ENCODE peak calls at places on chromosomes 7 and 10, in four cellular contexts. One of them, this sample, is unnamed.

GRCh38 chr10:31062856-31063255 is 31.2 kb upstream of the ZNF438 start:
- DNase-seq in ovary: no peak
- DNase-seq in adrenal gland: no peak
- DNase-seq in tibial nerve: no peak
- DNase-seq in this sample: no peak

GRCh38 chr7:107836237-107837144 is 33.5 kb upstream of the SLC26A3 start:
- DNase-seq in ovary: no peak
- DNase-seq in adrenal gland: no peak
- DNase-seq in tibial nerve: no peak
- DNase-seq in this sample: no peak

GRCh38 chr10:114043532-114044250 is at the start of gene ADRB1:
- DNase-seq in ovary: no peak
- DNase-seq in adrenal gland: peak
- DNase-seq in tibial nerve: peak
- DNase-seq in this sample: peak

GRCh38 chr7:159114096-159114495 is 30.6 kb downstream of the VIPR2 start:
- DNase-seq in ovary: no peak
- DNase-seq in adrenal gland: no peak
- DNase-seq in tibial nerve: no peak
- DNase-seq in this sample: no peak

GRCh38 chr7:107842213-107842612 is 39.2 kb upstream of the SLC26A3 start:
- DNase-seq in ovary: no peak
- DNase-seq in adrenal gland: no peak
- DNase-seq in tibial nerve: no peak
- DNase-seq in this sample: no peak

GRCh38 chr7:90119178-90119971 is 34.9 kb upstream of the STEAP1 start:
- DNase-seq in ovary: peak
- DNase-seq in adrenal gland: peak
- DNase-seq in tibial nerve: no peak
- DNase-seq in this sample: no peak

GRCh38 chr10:78520737-78521430 is 487.2 kb downstream of the RPS24 start:
- DNase-seq in ovary: no peak
- DNase-seq in adrenal gland: no peak
- DNase-seq in tibial nerve: no peak
- DNase-seq in this sample: peak

GRCh38 chr10:12375076-12375504 is 25.7 kb downstream of the CAMK1D start:
- DNase-seq in ovary: peak
- DNase-seq in adrenal gland: no peak
- DNase-seq in tibial nerve: no peak
- DNase-seq in this sample: no peak

GRCh38 chr10:97689637-97690036 is 2.6 kb upstream of the AVPI1 start:
- DNase-seq in ovary: no peak
- DNase-seq in adrenal gland: no peak
- DNase-seq in tibial nerve: peak
- DNase-seq in this sample: peak

GRCh38 chr10:851891-852290 is 79.6 kb downstream of the LARP4B start:
- DNase-seq in ovary: no peak
- DNase-seq in adrenal gland: no peak
- DNase-seq in tibial nerve: no peak
- DNase-seq in this sample: no peak

GRCh38 chr10:75951026-75951589 is 519.7 kb downstream of the LRMDA start:
- DNase-seq in ovary: no peak
- DNase-seq in adrenal gland: no peak
- DNase-seq in tibial nerve: no peak
- DNase-seq in this sample: no peak

GRCh38 chr7:32453286-32454011 is 36.7 kb downstream of the LSM5 start:
- DNase-seq in ovary: no peak
- DNase-seq in adrenal gland: no peak
- DNase-seq in tibial nerve: no peak
- DNase-seq in this sample: no peak

GRCh38 chr10:22477365-22478287 is 132.3 kb downstream of the SPAG6 start:
- DNase-seq in ovary: no peak
- DNase-seq in adrenal gland: no peak
- DNase-seq in tibial nerve: no peak
- DNase-seq in this sample: no peak

GRCh38 chr10:90289037-90289436 is 568.8 kb downstream of the HTR7 start:
- DNase-seq in ovary: no peak
- DNase-seq in adrenal gland: no peak
- DNase-seq in tibial nerve: no peak
- DNase-seq in this sample: no peak

GRCh38 chr10:117497736-117498135 is 44.8 kb upstream of the EMX2 start:
- DNase-seq in ovary: no peak
- DNase-seq in adrenal gland: no peak
- DNase-seq in tibial nerve: no peak
- DNase-seq in this sample: no peak

DNA sequence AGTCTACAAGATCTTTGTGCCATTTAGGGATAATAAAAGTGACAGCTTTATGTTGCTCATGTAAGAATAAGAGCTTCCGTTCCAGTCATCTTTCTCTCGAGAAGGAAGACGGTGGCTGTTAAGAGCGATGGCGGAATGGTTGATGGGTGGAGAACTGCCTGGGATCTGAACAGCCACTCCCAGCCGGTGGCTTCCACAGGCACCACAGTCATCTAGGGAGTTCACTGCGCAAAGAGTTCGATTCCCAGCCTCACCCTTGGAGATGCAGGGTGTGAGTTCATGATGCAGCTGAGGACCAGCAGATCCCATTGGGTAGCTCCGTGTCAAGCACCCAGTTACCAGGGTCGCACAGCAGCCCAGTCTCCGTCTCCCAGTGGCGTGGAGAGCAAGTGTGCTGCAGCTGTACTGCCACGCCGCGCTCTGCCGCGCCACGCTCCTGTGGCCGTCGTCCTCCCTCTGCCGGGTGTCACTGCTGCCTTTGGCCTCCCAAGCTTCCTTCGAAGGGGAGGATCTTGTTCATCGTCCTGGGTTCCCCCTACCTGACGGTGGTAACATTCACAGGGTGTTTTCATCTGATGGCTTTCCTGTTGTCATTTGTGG is 7.8 kb downstream of the SUN1 start:
- DNase-seq in ovary: no peak
- DNase-seq in adrenal gland: no peak
- DNase-seq in tibial nerve: no peak
- DNase-seq in this sample: no peak
- TF ChIP-seq POLR2A in ovary: no peak
- TF ChIP-seq POLR2A in adrenal gland: no peak
- TF ChIP-seq POLR2A in tibial nerve: no peak
- TF ChIP-seq POLR2A in this sample: no peak

GRCh38 chr10:33335800-33336605 is 1.5 kb upstream of the NRP1 start:
- DNase-seq in ovary: peak
- DNase-seq in adrenal gland: peak
- DNase-seq in tibial nerve: peak
- DNase-seq in this sample: peak
- TF ChIP-seq POLR2A in ovary: peak
- TF ChIP-seq POLR2A in adrenal gland: no peak
- TF ChIP-seq POLR2A in tibial nerve: no peak
- TF ChIP-seq POLR2A in this sample: no peak

DNA sequence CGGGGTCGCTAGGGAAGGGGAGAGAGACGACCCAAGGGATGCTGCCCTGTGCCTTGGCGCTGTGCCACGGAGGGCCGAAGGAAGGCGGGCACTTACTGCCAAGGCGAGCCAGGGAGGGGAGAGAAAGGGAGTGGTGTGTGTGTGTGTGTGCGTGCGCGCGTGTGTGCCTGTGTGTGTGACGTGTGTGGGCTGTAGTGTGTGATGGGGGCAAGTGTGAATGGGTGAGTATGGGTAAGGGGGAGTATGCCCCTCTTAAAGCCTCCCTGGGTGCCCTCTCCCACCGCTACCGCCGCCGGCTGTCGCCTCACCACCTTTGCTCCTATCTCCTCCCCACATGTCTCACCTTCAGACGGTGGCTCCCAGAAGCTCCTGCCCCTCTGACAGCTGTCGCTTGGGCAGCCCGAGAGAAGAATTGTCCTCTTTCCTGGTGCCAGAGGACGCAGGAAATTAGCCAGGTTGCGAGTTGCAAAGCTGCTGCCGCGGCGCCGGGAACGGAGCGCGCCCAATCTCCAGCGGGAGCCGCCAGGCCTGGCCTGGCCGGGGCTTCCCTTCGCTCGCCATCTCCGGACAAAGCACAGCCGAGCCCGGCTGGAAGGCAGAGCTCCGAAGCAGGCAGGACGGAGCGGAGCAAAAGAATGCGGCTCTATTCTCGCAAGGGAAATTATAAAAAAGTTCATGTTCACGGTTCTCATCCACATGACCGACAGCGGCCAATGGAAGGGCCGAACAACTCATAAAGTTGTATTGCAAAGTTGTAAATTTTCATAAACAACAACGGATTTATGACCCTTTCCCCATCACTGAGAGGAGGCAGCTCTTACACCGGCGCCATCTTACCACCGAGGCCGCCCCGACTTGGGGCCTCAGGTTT is at the start of gene HOXA3:
- DNase-seq in ovary: peak
- DNase-seq in adrenal gland: peak
- DNase-seq in tibial nerve: no peak
- DNase-seq in this sample: no peak
- TF ChIP-seq POLR2A in ovary: no peak
- TF ChIP-seq POLR2A in adrenal gland: no peak
- TF ChIP-seq POLR2A in tibial nerve: no peak
- TF ChIP-seq POLR2A in this sample: no peak

GRCh38 chr10:3783313-3783689 is 1.7 kb downstream of the KLF6 start:
- DNase-seq in ovary: peak
- DNase-seq in adrenal gland: peak
- DNase-seq in tibial nerve: no peak
- DNase-seq in this sample: no peak
- TF ChIP-seq POLR2A in ovary: peak
- TF ChIP-seq POLR2A in adrenal gland: peak
- TF ChIP-seq POLR2A in tibial nerve: no peak
- TF ChIP-seq POLR2A in this sample: no peak

DNA sequence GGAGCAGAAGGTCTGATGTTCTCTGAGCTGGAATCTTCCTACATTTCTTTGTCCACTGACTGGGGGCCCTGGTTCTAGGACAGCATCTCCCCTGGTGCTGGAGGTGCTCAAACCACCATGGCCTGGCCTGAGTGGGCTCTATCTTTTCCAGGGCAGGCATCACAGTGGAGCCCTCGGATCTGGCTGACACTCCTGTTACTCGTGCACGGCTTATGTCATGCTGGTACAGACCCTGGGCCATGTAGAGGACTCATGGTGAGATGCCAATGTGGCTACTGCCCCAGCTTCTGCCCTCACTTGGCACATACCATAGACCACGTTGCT is 96.0 kb downstream of the HIPK2 start:
- DNase-seq in ovary: no peak
- DNase-seq in adrenal gland: no peak
- DNase-seq in tibial nerve: no peak
- DNase-seq in this sample: no peak
- TF ChIP-seq POLR2A in ovary: no peak
- TF ChIP-seq POLR2A in adrenal gland: no peak
- TF ChIP-seq POLR2A in tibial nerve: no peak
- TF ChIP-seq POLR2A in this sample: no peak

DNA sequence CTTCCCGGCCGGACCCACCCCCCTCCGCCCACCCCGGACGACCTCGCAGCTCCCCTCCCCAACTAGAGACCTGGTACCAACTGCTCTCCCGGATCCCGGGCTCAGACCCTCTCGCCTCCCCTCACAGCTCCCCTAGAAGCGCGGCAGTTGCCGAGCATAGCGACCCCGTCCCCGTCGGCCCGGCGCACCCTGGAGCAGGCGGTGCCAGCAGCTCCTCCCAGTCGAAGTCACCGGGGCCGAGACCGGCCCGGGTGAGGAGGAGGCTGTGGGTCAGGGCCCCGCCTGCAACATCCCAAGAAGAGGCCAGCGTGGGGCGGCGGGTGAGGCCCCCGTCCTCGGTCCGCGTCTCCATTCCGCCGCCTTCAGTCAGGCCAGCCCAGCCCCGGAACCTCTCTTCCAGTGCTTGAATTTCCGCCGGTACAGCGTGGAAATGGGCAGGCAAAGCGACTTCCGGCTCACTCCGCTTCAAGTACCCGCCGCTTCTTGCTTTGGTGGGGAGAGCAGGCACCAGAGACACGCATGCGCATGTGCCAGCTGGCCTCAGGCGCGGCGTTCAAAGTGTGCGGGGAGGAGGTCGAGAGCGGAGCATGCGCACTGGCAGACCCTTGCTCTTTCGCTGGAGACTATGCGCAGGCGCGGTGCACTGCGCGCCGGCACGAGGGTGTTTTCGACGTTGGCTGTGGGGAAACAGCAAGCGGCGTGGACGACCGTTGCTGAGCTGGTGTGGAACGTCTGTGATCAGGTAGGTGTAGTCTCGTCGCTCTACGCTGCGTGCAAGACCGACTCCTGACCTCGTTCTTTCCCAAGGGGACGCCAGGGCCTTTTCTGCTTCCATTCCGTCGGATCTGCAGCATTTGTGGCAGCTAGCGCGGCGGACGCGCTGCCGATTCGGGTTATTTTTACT is at the start of gene C10orf88:
- DNase-seq in ovary: peak
- DNase-seq in adrenal gland: peak
- DNase-seq in tibial nerve: peak
- DNase-seq in this sample: peak
- TF ChIP-seq POLR2A in ovary: peak
- TF ChIP-seq POLR2A in adrenal gland: peak
- TF ChIP-seq POLR2A in tibial nerve: peak
- TF ChIP-seq POLR2A in this sample: no peak

This sample was measured in H54.